ENCODE peak calls at places on chromosomes 13 and 19, in four cellular contexts. One of them, this sample, is unnamed.

GRCh38 chr19:2648528-2648937 is 54.0 kb downstream of the GNG7 start:
- DNase-seq in CD8-positive, alpha-beta T cell: peak; percentile 61
- DNase-seq in CD4-positive, CD25-positive, alpha-beta regulatory T cell: peak; percentile 70
- DNase-seq in adipocyte: peak; percentile 81
- DNase-seq in this sample: peak; percentile 83

GRCh38 chr19:2186071-2186846 is 22.5 kb downstream of the DOT1L start:
- DNase-seq in CD8-positive, alpha-beta T cell: no peak
- DNase-seq in CD4-positive, CD25-positive, alpha-beta regulatory T cell: no peak
- DNase-seq in adipocyte: peak; percentile 97
- DNase-seq in this sample: no peak

GRCh38 chr19:53333071-53333465 is 481 bp upstream of the ZNF845 start:
- DNase-seq in CD8-positive, alpha-beta T cell: peak; percentile 11
- DNase-seq in CD4-positive, CD25-positive, alpha-beta regulatory T cell: peak; percentile 44
- DNase-seq in adipocyte: peak; percentile 68
- DNase-seq in this sample: peak; percentile 77

GRCh38 chr19:53101518-53101917 is 1.7 kb downstream of the ZNF160 start:
- DNase-seq in CD8-positive, alpha-beta T cell: no peak
- DNase-seq in CD4-positive, CD25-positive, alpha-beta regulatory T cell: peak; percentile 13
- DNase-seq in adipocyte: peak; percentile 32
- DNase-seq in this sample: no peak

GRCh38 chr13:44273991-44274810 is 99.4 kb upstream of the SERP2 start:
- DNase-seq in CD8-positive, alpha-beta T cell: peak; percentile 6
- DNase-seq in CD4-positive, CD25-positive, alpha-beta regulatory T cell: peak; percentile 90
- DNase-seq in adipocyte: peak; percentile 91
- DNase-seq in this sample: no peak

GRCh38 chr19:41409288-41409687 is 11.7 kb downstream of the BCKDHA start:
- DNase-seq in CD8-positive, alpha-beta T cell: no peak
- DNase-seq in CD4-positive, CD25-positive, alpha-beta regulatory T cell: no peak
- DNase-seq in adipocyte: no peak
- DNase-seq in this sample: peak; percentile 75

GRCh38 chr13:51619614-51620013 is 35.4 kb downstream of the WDFY2 start:
- DNase-seq in CD8-positive, alpha-beta T cell: no peak
- DNase-seq in CD4-positive, CD25-positive, alpha-beta regulatory T cell: no peak
- DNase-seq in adipocyte: peak; percentile 63
- DNase-seq in this sample: no peak

GRCh38 chr19:35460608-35461007 is 12.6 kb downstream of the FFAR2 start:
- DNase-seq in CD8-positive, alpha-beta T cell: no peak
- DNase-seq in CD4-positive, CD25-positive, alpha-beta regulatory T cell: no peak
- DNase-seq in adipocyte: no peak
- DNase-seq in this sample: no peak

GRCh38 chr13:78201411-78201810 is 282.8 kb upstream of the EDNRB start:
- DNase-seq in CD8-positive, alpha-beta T cell: no peak
- DNase-seq in CD4-positive, CD25-positive, alpha-beta regulatory T cell: no peak
- DNase-seq in adipocyte: no peak
- DNase-seq in this sample: no peak

GRCh38 chr13:96650301-96650886 is 343.9 kb downstream of the OXGR1 start:
- DNase-seq in CD8-positive, alpha-beta T cell: no peak
- DNase-seq in CD4-positive, CD25-positive, alpha-beta regulatory T cell: no peak
- DNase-seq in adipocyte: peak; percentile 70
- DNase-seq in this sample: no peak

GRCh38 chr19:491146-491741 is 5.0 kb upstream of the MADCAM1 start:
- DNase-seq in CD8-positive, alpha-beta T cell: no peak
- DNase-seq in CD4-positive, CD25-positive, alpha-beta regulatory T cell: no peak
- DNase-seq in adipocyte: peak; percentile 20
- DNase-seq in this sample: no peak

GRCh38 chr19:12866416-12867119 is 14.7 kb downstream of the DNASE2 start:
- DNase-seq in CD8-positive, alpha-beta T cell: no peak
- DNase-seq in CD4-positive, CD25-positive, alpha-beta regulatory T cell: no peak
- DNase-seq in adipocyte: no peak
- DNase-seq in this sample: no peak

GRCh38 chr19:46369817-46370216 is 22.9 kb downstream of the PPP5C start:
- DNase-seq in CD8-positive, alpha-beta T cell: no peak
- DNase-seq in CD4-positive, CD25-positive, alpha-beta regulatory T cell: no peak
- DNase-seq in adipocyte: no peak
- DNase-seq in this sample: peak; percentile 12

GRCh38 chr13:44155422-44156293 is 218.0 kb upstream of the SERP2 start:
- DNase-seq in CD8-positive, alpha-beta T cell: no peak
- DNase-seq in CD4-positive, CD25-positive, alpha-beta regulatory T cell: no peak
- DNase-seq in adipocyte: no peak
- DNase-seq in this sample: no peak

GRCh38 chr13:25180795-25181537 is 8.9 kb upstream of the AMER2 start:
- DNase-seq in CD8-positive, alpha-beta T cell: no peak
- DNase-seq in CD4-positive, CD25-positive, alpha-beta regulatory T cell: no peak
- DNase-seq in adipocyte: no peak
- DNase-seq in this sample: no peak

GRCh38 chr13:31046711-31047279 is 114.3 kb downstream of the TEX26 start:
- DNase-seq in CD8-positive, alpha-beta T cell: no peak
- DNase-seq in CD4-positive, CD25-positive, alpha-beta regulatory T cell: no peak
- DNase-seq in adipocyte: peak; percentile 19
- DNase-seq in this sample: no peak

GRCh38 chr19:39397360-39398296 is 6.5 kb downstream of the MED29 start:
- DNase-seq in CD8-positive, alpha-beta T cell: peak; percentile 93
- DNase-seq in CD4-positive, CD25-positive, alpha-beta regulatory T cell: peak; percentile 94
- DNase-seq in adipocyte: peak; percentile 94
- DNase-seq in this sample: peak; percentile 94

GRCh38 chr13:64855506-64855905 is 2374.6 kb downstream of the PCDH9 start:
- DNase-seq in CD8-positive, alpha-beta T cell: no peak
- DNase-seq in CD4-positive, CD25-positive, alpha-beta regulatory T cell: no peak
- DNase-seq in adipocyte: peak; percentile 35
- DNase-seq in this sample: no peak

GRCh38 chr13:57634829-57635165 is 3.3 kb downstream of the PCDH17 start:
- DNase-seq in CD8-positive, alpha-beta T cell: no peak
- DNase-seq in CD4-positive, CD25-positive, alpha-beta regulatory T cell: no peak
- DNase-seq in adipocyte: no peak
- DNase-seq in this sample: no peak

GRCh38 chr19:10514211-10515145 is 2.8 kb downstream of the S1PR5 start:
- DNase-seq in CD8-positive, alpha-beta T cell: no peak
- DNase-seq in CD4-positive, CD25-positive, alpha-beta regulatory T cell: peak; percentile 57
- DNase-seq in adipocyte: no peak
- DNase-seq in this sample: no peak

GRCh38 chr19:45782162-45782623 is at the start of gene DMPK:
- DNase-seq in CD8-positive, alpha-beta T cell: no peak
- DNase-seq in CD4-positive, CD25-positive, alpha-beta regulatory T cell: no peak
- DNase-seq in adipocyte: peak; percentile 68
- DNase-seq in this sample: no peak

GRCh38 chr19:10568444-10568825 is 344 bp downstream of the CDKN2D start:
- DNase-seq in CD8-positive, alpha-beta T cell: peak; percentile 47
- DNase-seq in CD4-positive, CD25-positive, alpha-beta regulatory T cell: peak; percentile 69
- DNase-seq in adipocyte: no peak
- DNase-seq in this sample: no peak

DNA sequence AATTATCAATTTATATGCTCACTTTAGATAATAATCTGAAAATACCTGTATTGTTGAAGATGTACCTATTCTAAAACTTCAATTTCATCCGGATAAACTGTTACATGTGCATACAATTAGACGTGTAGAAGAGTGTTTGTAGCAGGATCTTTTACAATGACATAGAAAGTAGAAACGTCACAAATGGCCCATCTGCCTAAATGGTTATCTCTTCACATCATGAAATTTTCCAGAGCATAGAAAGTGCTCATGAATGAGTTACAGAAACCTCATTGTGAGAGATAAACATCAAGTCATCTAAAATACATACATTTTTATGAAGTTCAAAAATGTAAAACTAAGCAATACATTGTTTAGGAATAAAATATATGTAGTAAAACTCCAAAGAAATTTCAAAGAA is 607.4 kb downstream of the GPC6 start:
- DNase-seq in CD8-positive, alpha-beta T cell: no peak
- DNase-seq in CD4-positive, CD25-positive, alpha-beta regulatory T cell: no peak
- DNase-seq in adipocyte: no peak
- DNase-seq in this sample: no peak
- H3K4me1 ChIP-seq in CD8-positive, alpha-beta T cell: no peaks in the 10 kb centered on the region
- H3K4me1 ChIP-seq in CD4-positive, CD25-positive, alpha-beta regulatory T cell: no peaks in the 10 kb centered on the region
- H3K4me1 ChIP-seq in adipocyte: peaks cover 9% of the 10 kb centered on the region
- H3K4me1 ChIP-seq in this sample: peaks cover 10% of the 10 kb centered on the region

DNA sequence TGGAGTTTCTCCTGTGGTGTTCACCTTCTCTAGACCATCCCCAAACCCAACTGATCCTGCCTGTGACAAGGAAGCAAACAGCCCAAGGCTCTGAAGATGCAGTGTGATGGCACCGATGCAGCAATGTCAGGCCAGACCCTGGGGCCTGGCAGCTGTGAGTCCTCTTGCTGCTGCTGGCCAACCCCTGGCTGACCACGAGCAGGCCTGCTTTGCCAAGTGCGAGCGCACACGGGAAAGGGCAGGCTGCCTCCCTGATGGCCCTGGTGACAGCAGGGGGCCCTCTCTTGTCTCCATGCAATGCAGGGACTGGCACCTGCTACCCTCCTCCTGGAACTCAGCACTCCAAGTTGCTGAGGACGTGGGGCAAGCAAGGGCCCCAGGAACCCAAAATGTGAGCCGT is 5.4 kb upstream of the VSTM2B start:
- DNase-seq in CD8-positive, alpha-beta T cell: no peak
- DNase-seq in CD4-positive, CD25-positive, alpha-beta regulatory T cell: no peak
- DNase-seq in adipocyte: no peak
- DNase-seq in this sample: no peak
- H3K4me3 ChIP-seq in CD8-positive, alpha-beta T cell: no peak overlapping the region
- H3K4me3 ChIP-seq in CD4-positive, CD25-positive, alpha-beta regulatory T cell: no peak overlapping the region
- H3K4me3 ChIP-seq in adipocyte: no peak overlapping the region
- H3K4me3 ChIP-seq in this sample: no peak overlapping the region

GRCh38 chr13:110411316-110412105 is 104.4 kb downstream of the COL4A2 start:
- DNase-seq in CD8-positive, alpha-beta T cell: no peak
- DNase-seq in CD4-positive, CD25-positive, alpha-beta regulatory T cell: no peak
- DNase-seq in adipocyte: no peak
- DNase-seq in this sample: no peak

GRCh38 chr13:110409581-110409992 is 102.5 kb downstream of the COL4A2 start:
- DNase-seq in CD8-positive, alpha-beta T cell: no peak
- DNase-seq in CD4-positive, CD25-positive, alpha-beta regulatory T cell: no peak
- DNase-seq in adipocyte: no peak
- DNase-seq in this sample: no peak

GRCh38 chr13:110412132-110412912 is 105.2 kb downstream of the COL4A2 start:
- DNase-seq in CD8-positive, alpha-beta T cell: peak; percentile 33
- DNase-seq in CD4-positive, CD25-positive, alpha-beta regulatory T cell: peak; percentile 60
- DNase-seq in adipocyte: peak; percentile 99
- DNase-seq in this sample: peak; percentile 88

GRCh38 chr13:110410000-110410399 is 102.9 kb downstream of the COL4A2 start:
- DNase-seq in CD8-positive, alpha-beta T cell: no peak
- DNase-seq in CD4-positive, CD25-positive, alpha-beta regulatory T cell: no peak
- DNase-seq in adipocyte: no peak
- DNase-seq in this sample: no peak

DNA sequence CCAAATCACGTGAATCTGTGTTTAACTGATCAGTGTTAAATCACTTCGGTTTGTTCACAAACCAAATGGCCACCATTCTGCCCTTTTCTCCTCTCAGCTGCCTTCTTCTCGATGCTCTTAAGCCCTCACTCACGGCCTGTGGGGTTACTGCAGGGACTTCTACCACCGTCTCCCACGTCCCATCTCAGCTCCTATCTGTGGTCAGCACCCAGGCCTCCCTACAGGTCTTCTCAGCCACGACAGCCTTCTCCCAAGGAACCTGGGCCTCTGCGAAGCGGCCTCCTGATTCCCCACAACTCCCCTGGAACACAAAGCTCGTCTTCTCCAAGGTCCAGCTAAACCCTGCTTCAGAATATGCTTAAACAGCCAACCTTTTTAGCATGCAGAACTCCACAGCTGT is 103.8 kb downstream of the COL4A2 start:
- DNase-seq in CD8-positive, alpha-beta T cell: no peak
- DNase-seq in CD4-positive, CD25-positive, alpha-beta regulatory T cell: no peak
- DNase-seq in adipocyte: no peak
- DNase-seq in this sample: no peak
- H3K4me1 ChIP-seq in CD8-positive, alpha-beta T cell: no peaks in the 10 kb centered on the region
- H3K4me1 ChIP-seq in CD4-positive, CD25-positive, alpha-beta regulatory T cell: no peaks in the 10 kb centered on the region
- H3K4me1 ChIP-seq in adipocyte: peaks cover 42% of the 10 kb centered on the region
- H3K4me1 ChIP-seq in this sample: peaks cover 13% of the 10 kb centered on the region

GRCh38 chr19:16142032-16142580 is 1.4 kb upstream of the HSH2D start:
- DNase-seq in CD8-positive, alpha-beta T cell: no peak
- DNase-seq in CD4-positive, CD25-positive, alpha-beta regulatory T cell: no peak
- DNase-seq in adipocyte: no peak
- DNase-seq in this sample: no peak

GRCh38 chr19:16146112-16146511 is 2.6 kb downstream of the HSH2D start:
- DNase-seq in CD8-positive, alpha-beta T cell: no peak
- DNase-seq in CD4-positive, CD25-positive, alpha-beta regulatory T cell: no peak
- DNase-seq in adipocyte: no peak
- DNase-seq in this sample: no peak

GRCh38 chr19:16141043-16141442 is 2.4 kb upstream of the HSH2D start:
- DNase-seq in CD8-positive, alpha-beta T cell: no peak
- DNase-seq in CD4-positive, CD25-positive, alpha-beta regulatory T cell: no peak
- DNase-seq in adipocyte: no peak
- DNase-seq in this sample: no peak

GRCh38 chr19:16143399-16144215 is at the start of gene HSH2D:
- DNase-seq in CD8-positive, alpha-beta T cell: peak; percentile 75
- DNase-seq in CD4-positive, CD25-positive, alpha-beta regulatory T cell: peak; percentile 96
- DNase-seq in adipocyte: no peak
- DNase-seq in this sample: peak; percentile 73

GRCh38 chr19:16144216-16144581 is 714 bp downstream of the HSH2D start:
- DNase-seq in CD8-positive, alpha-beta T cell: no peak
- DNase-seq in CD4-positive, CD25-positive, alpha-beta regulatory T cell: no peak
- DNase-seq in adipocyte: no peak
- DNase-seq in this sample: no peak
- H3K4me3 ChIP-seq in CD8-positive, alpha-beta T cell: peak overlapping the region; percentile 70
- H3K4me3 ChIP-seq in CD4-positive, CD25-positive, alpha-beta regulatory T cell: peak overlapping the region; percentile 89
- H3K4me3 ChIP-seq in adipocyte: no peak overlapping the region
- H3K4me3 ChIP-seq in this sample: no peak overlapping the region

GRCh38 chr13:75447493-75447892 is 34.5 kb downstream of the TBC1D4 start:
- DNase-seq in CD8-positive, alpha-beta T cell: no peak
- DNase-seq in CD4-positive, CD25-positive, alpha-beta regulatory T cell: no peak
- DNase-seq in adipocyte: no peak
- DNase-seq in this sample: no peak
- H3K4me1 ChIP-seq in CD8-positive, alpha-beta T cell: no peaks in the 10 kb centered on the region
- H3K4me1 ChIP-seq in CD4-positive, CD25-positive, alpha-beta regulatory T cell: no peaks in the 10 kb centered on the region
- H3K4me1 ChIP-seq in adipocyte: peaks cover 37% of the 10 kb centered on the region
- H3K4me1 ChIP-seq in this sample: peaks cover 22% of the 10 kb centered on the region

DNA sequence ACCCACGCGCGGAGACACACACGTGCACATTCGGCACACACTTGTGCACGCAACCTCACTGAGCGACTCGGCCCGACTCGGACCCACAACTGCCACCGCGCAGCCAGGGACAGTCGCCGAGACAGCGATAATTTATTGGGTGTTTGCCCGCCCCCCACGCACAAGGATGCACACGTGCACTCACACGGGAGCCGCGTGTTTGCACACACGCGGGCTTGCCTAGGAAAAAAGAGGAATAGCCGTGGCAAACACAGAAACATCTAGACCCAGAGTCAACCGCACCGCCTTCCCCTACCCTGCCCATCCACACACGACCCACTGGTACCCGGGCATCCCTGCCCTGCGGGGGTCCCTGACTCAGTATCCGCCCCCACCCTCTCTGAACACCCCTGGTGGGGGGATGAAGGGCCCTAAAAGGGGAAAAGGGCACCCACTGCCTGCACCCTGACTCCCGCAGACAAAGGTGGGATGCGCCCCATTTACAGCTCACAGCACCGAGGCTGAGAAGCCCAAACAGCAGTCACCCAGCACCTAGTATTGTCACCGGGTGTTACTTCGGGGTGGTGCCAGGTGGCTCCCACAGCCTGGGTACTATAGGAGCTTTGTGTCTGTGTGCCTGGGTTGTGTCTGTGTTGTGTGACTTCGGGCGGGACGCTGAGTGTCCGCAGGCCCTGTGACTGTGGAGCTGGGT is 1.0 kb upstream of the SSBP4 start:
- DNase-seq in CD8-positive, alpha-beta T cell: no peak
- DNase-seq in CD4-positive, CD25-positive, alpha-beta regulatory T cell: peak; percentile 57
- DNase-seq in adipocyte: no peak
- DNase-seq in this sample: no peak
- H3K4me3 ChIP-seq in CD8-positive, alpha-beta T cell: peak overlapping the region; percentile 51
- H3K4me3 ChIP-seq in CD4-positive, CD25-positive, alpha-beta regulatory T cell: peak overlapping the region; percentile 44
- H3K4me3 ChIP-seq in adipocyte: peak overlapping the region; percentile 81
- H3K4me3 ChIP-seq in this sample: peak overlapping the region; percentile 85